ENCODE peak calls at places on chromosomes 6 and 20, in four cellular contexts. O is HTR-8/SVneo, Z is hepatic stellate cell, Y is PC-3. T is an unnamed sample.

GRCh38 chr20:17565164-17565845 is 4.6 kb upstream of the DSTN start:
- DNase-seq in Z (no peak), Y (peak; percentile 67), O (no peak), T (no peak)

GRCh38 chr6:53461682-53462081 is 83.2 kb downstream of the GCLC start:
- DNase-seq in Y (no peak), O (no peak), Z (no peak), T (no peak)

GRCh38 chr6:128600397-128600951 is 80.1 kb upstream of the PTPRK start:
- DNase-seq in O (peak; percentile 77), Y (peak; percentile 80), Z (peak; percentile 79), T (peak; percentile 82)

GRCh38 chr6:4210619-4211419 is 75.4 kb upstream of the ECI2 start:
- DNase-seq in Z (peak; percentile 31), Y (peak; percentile 80), O (peak; percentile 49), T (peak; percentile 62)

GRCh38 chr20:872855-873520 is 39.5 kb downstream of the FAM110A start:
- DNase-seq in Y (no peak), O (no peak), Z (no peak), T (no peak)

GRCh38 chr6:143110996-143111395 is 50.3 kb downstream of the AIG1 start:
- DNase-seq in Z (peak; percentile 38), O (no peak), Y (no peak), T (peak; percentile 7)

GRCh38 chr20:1802385-1803215 is 92.6 kb upstream of the SIRPA start:
- DNase-seq in Y (peak; percentile 70), O (peak; percentile 55), Z (peak; percentile 73), T (peak; percentile 77)

GRCh38 chr6:16322666-16323312 is 84.4 kb downstream of the GMPR start:
- DNase-seq in Y (peak; percentile 5), Z (peak; percentile 58), O (no peak), T (peak; percentile 84)

GRCh38 chr6:23106951-23107350 is 537.6 kb downstream of the HDGFL1 start:
- DNase-seq in Y (peak; percentile 20), O (no peak), Z (peak; percentile 1), T (no peak)

T was measured in AG08396.